ENCODE peak calls at places on chromosomes 13 and 19, in four cellular contexts. U is activated naive CD4-positive, alpha-beta T cell; S is breast epithelium; Y is stimulated activated CD4-positive, alpha-beta T cell treated with anti-CD3 and anti-CD28 coated beads, Interleukin-1b, Interleukin-23, amount 100 ng/mL, for 24 hours. F is an unnamed sample.

GRCh38 chr19:46698395-46699321 is 18.3 kb downstream of the PRKD2 start:
- DNase-seq in U (no peak), S (no peak), Y (no peak), F (no peak)

GRCh38 chr19:23817519-23817918 is 58.8 kb upstream of the ZNF681 start:
- DNase-seq in U (no peak), S (no peak), Y (no peak), F (no peak)

GRCh38 chr19:5016781-5017180 is 47.9 kb downstream of the KDM4B start:
- DNase-seq in U (no peak), S (no peak), Y (no peak), F (no peak)

GRCh38 chr13:112818040-112818697 is 128.3 kb downstream of the ATP11A start:
- DNase-seq in U (no peak), S (no peak), Y (no peak), F (no peak)

GRCh38 chr13:91185294-91185863 is 162.1 kb upstream of the MIR17HG start:
- DNase-seq in U (no peak), S (no peak), Y (no peak), F (no peak)

GRCh38 chr13:51879133-51879532 is 17.4 kb downstream of the CCDC70 start:
- DNase-seq in U (no peak), S (no peak), Y (no peak), F (no peak)

GRCh38 chr13:28754698-28755545 is 36.2 kb upstream of the SLC46A3 start:
- DNase-seq in U (no peak), S (no peak), Y (no peak), F (no peak)

GRCh38 chr13:46860734-46861133 is 36.1 kb downstream of the HTR2A start:
- DNase-seq in U (no peak), S (no peak), Y (no peak), F (no peak)

GRCh38 chr13:93814658-93815057 is 588.1 kb downstream of the GPC6 start:
- DNase-seq in U (no peak), S (no peak), Y (no peak), F (no peak)

GRCh38 chr19:45130236-45130635 is 30.5 kb downstream of the NKPD1 start:
- DNase-seq in U (no peak), S (no peak), Y (no peak), F (no peak)

GRCh38 chr19:49874503-49875157 is 2.5 kb downstream of the AKT1S1 start:
- DNase-seq in U (no peak), S (no peak), Y (no peak), F (no peak)

GRCh38 chr13:40664100-40665060 is 2.1 kb downstream of the FOXO1 start:
- DNase-seq in U (peak; percentile 44), S (peak; percentile 66), Y (peak; percentile 41), F (peak; percentile 63)

GRCh38 chr19:58544591-58545285 is 874 bp downstream of the TRIM28 start:
- DNase-seq in U (no peak), S (no peak), Y (peak; percentile 63), F (no peak)

GRCh38 chr13:40666058-40666904 is at the start of gene FOXO1:
- DNase-seq in U (peak; percentile 80), S (peak; percentile 89), Y (peak; percentile 77), F (peak; percentile 88)

GRCh38 chr13:51192348-51192747 is 29.9 kb upstream of the FAM124A start:
- DNase-seq in U (no peak), S (no peak), Y (no peak), F (no peak)

GRCh38 chr13:98105929-98106336 is 37.0 kb upstream of the FARP1 start:
- DNase-seq in U (no peak), S (peak; percentile 67), Y (no peak), F (peak; percentile 81)

GRCh38 chr19:40549007-40549708 is 27.5 kb upstream of the SHKBP1 start:
- DNase-seq in U (peak; percentile 35), S (no peak), Y (peak; percentile 48), F (peak; percentile 42)

GRCh38 chr13:74891610-74892009 is 590.4 kb downstream of the TBC1D4 start:
- DNase-seq in U (no peak), S (no peak), Y (no peak), F (peak; percentile 57)

GRCh38 chr13:35888327-35888940 is 242.7 kb downstream of the DCLK1 start:
- DNase-seq in U (no peak), S (no peak), Y (no peak), F (no peak)

GRCh38 chr19:10808937-10809655 is 26.9 kb downstream of the TMED1 start:
- DNase-seq in U (no peak), S (no peak), Y (no peak), F (no peak)

GRCh38 chr13:45861352-45861751 is 9.8 kb upstream of the SIAH3 start:
- DNase-seq in U (no peak), S (no peak), Y (no peak), F (no peak)

GRCh38 chr19:16273005-16273404 is 51.6 kb upstream of the KLF2 start:
- DNase-seq in U (no peak), S (no peak), Y (no peak), F (no peak)

GRCh38 chr19:2027361-2027760 is 11.8 kb upstream of the BTBD2 start:
- DNase-seq in U (no peak), S (no peak), Y (no peak), F (no peak)

GRCh38 chr13:98856983-98857382 is 104.5 kb upstream of the SLC15A1 start:
- DNase-seq in U (no peak), S (no peak), Y (no peak), F (peak; percentile 55)

GRCh38 chr13:101530293-101530692 is 77.8 kb downstream of the ITGBL1 start:
- DNase-seq in U (no peak), S (no peak), Y (no peak), F (no peak)

GRCh38 chr19:41785653-41786052 is 10.7 kb upstream of the CEACAM3 start:
- DNase-seq in U (peak; percentile 41), S (peak; percentile 63), Y (peak; percentile 51), F (peak; percentile 75)

F was measured in prostate gland.